ENCODE peak calls at places on chromosomes 2 and 18, in five cellular contexts. W, F, A, H and Z are unnamed samples.

GRCh38 chr2:202043473-202043872 is 9.8 kb downstream of the FZD7 start:
- DNase-seq in W (no peak), F (no peak), A (no peak), H (no peak), Z (no peak)

GRCh38 chr18:59540819-59541218 is 156.4 kb downstream of the CCBE1 start:
- DNase-seq in W (no peak), F (no peak), A (no peak), H (no peak), Z (no peak)

GRCh38 chr2:205807758-205808157 is 125.5 kb downstream of the NRP2 start:
- DNase-seq in W (no peak), F (no peak), A (no peak), H (no peak), Z (no peak)

GRCh38 chr2:11746807-11747459 is 501 bp downstream of the LPIN1 start:
- DNase-seq in W (peak; percentile 36), F (no peak), A (no peak), H (no peak), Z (peak; percentile 51)

GRCh38 chr18:43642647-43643046 is 365.4 kb upstream of the SYT4 start:
- DNase-seq in W (no peak), F (no peak), A (no peak), H (no peak), Z (no peak)

GRCh38 chr2:86480105-86480504 is 38.9 kb downstream of the KDM3A start:
- DNase-seq in W (no peak), F (no peak), A (no peak), H (no peak), Z (no peak)

GRCh38 chr2:218406949-218407703 is 7.5 kb downstream of the CTDSP1 start:
- DNase-seq in W (no peak), F (no peak), A (peak; percentile 89), H (no peak), Z (peak; percentile 74)

GRCh38 chr2:236939751-236940229 is 145.9 kb upstream of the COPS8 start:
- DNase-seq in W (no peak), F (no peak), A (no peak), H (no peak), Z (no peak)

GRCh38 chr2:144510206-144510991 is 9.5 kb downstream of the ZEB2 start:
- DNase-seq in W (no peak), F (no peak), A (peak; percentile 46), H (no peak), Z (peak; percentile 81)

GRCh38 chr2:150335596-150335995 is 151.9 kb downstream of the RND3 start:
- DNase-seq in W (no peak), F (no peak), A (no peak), H (no peak), Z (no peak)

GRCh38 chr2:232929303-232930123 is 59.4 kb downstream of the SNORC start:
- DNase-seq in W (no peak), F (no peak), A (no peak), H (no peak), Z (no peak)

GRCh38 chr2:151931030-151931611 is 102.9 kb upstream of the ARL5A start:
- DNase-seq in W (no peak), F (no peak), A (no peak), H (no peak), Z (no peak)

GRCh38 chr18:72675394-72675793 is 131.3 kb upstream of the CBLN2 start:
- DNase-seq in W (peak; percentile 0), F (no peak), A (no peak), H (no peak), Z (no peak)

GRCh38 chr2:12719400-12720104 is 2.8 kb downstream of the TRIB2 start:
- DNase-seq in W (no peak), F (no peak), A (no peak), H (no peak), Z (no peak)

GRCh38 chr2:130851624-130852382 is 15.1 kb downstream of the ARHGEF4 start:
- DNase-seq in W (no peak), F (no peak), A (no peak), H (no peak), Z (no peak)

GRCh38 chr2:130853391-130853790 is 16.7 kb downstream of the ARHGEF4 start:
- DNase-seq in W (no peak), F (no peak), A (no peak), H (no peak), Z (no peak)

GRCh38 chr2:130852521-130853115 is 15.9 kb downstream of the ARHGEF4 start:
- DNase-seq in W (no peak), F (no peak), A (no peak), H (no peak), Z (no peak)

GRCh38 chr2:130850788-130851623 is 14.3 kb downstream of the ARHGEF4 start:
- DNase-seq in W (no peak), F (no peak), A (no peak), H (no peak), Z (no peak)

DNA sequence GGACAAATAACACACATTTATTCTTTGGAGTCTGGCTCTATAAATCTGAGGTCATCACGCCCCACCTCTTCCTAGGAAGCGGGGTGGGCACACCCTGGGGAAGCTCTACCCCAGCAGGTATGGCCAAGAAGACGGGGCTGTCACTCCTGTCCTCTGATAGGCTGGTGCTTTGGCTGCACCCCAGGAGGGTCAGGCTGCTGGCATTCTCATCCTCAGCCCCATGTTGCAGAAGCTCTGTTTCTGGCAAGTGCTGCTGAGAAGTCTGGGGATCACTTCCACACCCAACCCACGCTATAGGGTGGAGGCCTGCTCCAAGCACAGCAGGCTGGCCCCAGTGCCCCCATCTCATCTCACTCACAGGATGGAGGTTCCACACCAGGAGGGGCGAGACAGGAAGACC is 17.6 kb downstream of the ARHGEF4 start:
- DNase-seq in W (no peak), F (no peak), A (no peak), H (no peak), Z (no peak)
- H3K36me3 ChIP-seq in W (no peaks in the 10 kb centered on the region), F (no peaks in the 10 kb centered on the region), A (no peaks in the 10 kb centered on the region), H (no peaks in the 10 kb centered on the region), Z (no peaks in the 10 kb centered on the region)

GRCh38 chr2:239062743-239063142 is 214.9 kb downstream of the TWIST2 start:
- DNase-seq in W (no peak), F (no peak), A (no peak), H (no peak), Z (no peak)

GRCh38 chr2:239059854-239060253 is 212.0 kb downstream of the TWIST2 start:
- DNase-seq in W (no peak), F (no peak), A (no peak), H (no peak), Z (no peak)

GRCh38 chr2:239061121-239061666 is 213.3 kb downstream of the TWIST2 start:
- DNase-seq in W (no peak), F (no peak), A (no peak), H (no peak), Z (no peak)

GRCh38 chr2:239060676-239061075 is 212.8 kb downstream of the TWIST2 start:
- DNase-seq in W (no peak), F (no peak), A (no peak), H (no peak), Z (no peak)

DNA sequence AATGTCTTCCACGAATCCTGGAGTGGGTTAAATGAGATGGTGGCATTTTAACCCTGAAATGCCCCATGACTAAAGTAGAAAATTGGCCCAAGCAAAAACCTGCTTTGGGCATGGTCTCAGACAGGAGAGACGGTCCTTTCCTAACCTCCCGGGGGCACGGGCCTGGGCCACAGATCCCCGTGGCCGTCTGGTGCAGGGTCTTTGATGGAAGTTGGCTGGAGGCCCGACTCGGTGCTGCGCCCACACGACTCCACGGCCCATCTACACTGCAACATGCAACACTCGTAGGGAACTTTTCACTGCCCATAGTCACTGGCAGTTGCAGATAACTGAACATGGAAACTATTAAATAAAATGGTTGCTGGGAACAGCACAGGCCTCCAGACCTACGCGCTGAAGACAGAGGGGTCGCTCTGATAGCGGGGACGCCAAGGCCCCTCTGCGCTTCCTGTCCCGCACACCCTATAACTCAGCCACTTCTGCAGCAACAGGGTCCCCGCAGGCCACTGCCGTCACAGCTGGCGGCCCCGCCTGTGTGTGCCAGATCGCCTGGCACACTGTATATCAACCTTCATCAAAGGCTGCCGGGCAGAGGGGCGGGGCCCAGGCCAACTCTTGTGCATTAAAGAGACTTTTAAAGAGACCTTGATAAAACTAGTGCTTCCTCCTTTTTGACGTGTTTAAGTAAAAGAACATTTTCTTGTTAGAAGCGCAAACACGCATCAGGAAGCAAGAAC is 214.1 kb downstream of the TWIST2 start:
- DNase-seq in W (no peak), F (no peak), A (no peak), H (no peak), Z (no peak)
- H3K36me3 ChIP-seq in W (no peaks in the 10 kb centered on the region), F (peaks cover 35% of the 10 kb centered on the region), A (peaks cover 48% of the 10 kb centered on the region), H (peaks cover 16% of the 10 kb centered on the region), Z (peaks cover 6% of the 10 kb centered on the region)

GRCh38 chr2:177467646-177468045 is 75.1 kb downstream of the AGPS start:
- DNase-seq in W (no peak), F (no peak), A (no peak), H (no peak), Z (no peak)
- H3K36me3 ChIP-seq in W (peaks cover 8% of the 10 kb centered on the region), F (peaks cover 8% of the 10 kb centered on the region), A (peaks cover 31% of the 10 kb centered on the region), H (no peaks in the 10 kb centered on the region), Z (peaks cover 3% of the 10 kb centered on the region)

DNA sequence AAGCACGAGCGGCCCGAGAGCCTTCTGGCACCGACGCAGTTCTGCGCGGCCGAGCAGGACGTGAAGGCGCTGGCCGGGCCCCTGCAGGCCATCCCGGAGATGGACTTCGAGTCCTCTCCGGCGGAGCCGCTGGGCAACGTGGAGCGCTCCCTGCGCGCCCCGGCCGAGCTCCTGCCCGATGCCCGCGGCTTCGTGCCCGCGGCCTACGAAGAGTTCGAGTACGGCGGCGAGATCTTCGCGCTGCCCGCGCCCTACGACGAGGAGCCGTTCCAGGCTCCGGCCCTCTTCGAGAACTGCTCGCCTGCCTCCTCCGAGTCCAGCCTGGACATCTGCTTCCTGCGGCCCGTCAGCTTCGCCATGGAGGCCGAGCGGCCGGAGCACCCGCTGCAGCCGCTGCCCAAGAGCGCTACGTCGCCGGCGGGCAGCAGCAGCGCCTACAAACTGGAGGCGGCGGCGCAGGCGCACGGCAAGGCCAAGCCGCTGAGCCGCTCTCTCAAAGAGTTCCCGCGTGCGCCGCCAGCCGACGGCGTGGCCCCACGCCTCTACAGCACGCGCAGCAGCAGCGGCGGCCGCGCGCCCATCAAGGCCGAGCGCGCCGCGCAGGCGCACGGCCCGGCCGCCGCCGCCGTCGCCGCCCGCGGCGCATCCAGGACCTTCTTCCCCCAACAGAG is 70.4 kb downstream of the ARHGEF33 start:
- DNase-seq in W (no peak), F (peak; percentile 25), A (peak; percentile 80), H (no peak), Z (peak; percentile 52)
- H3K36me3 ChIP-seq in W (no peaks in the 10 kb centered on the region), F (no peaks in the 10 kb centered on the region), A (no peaks in the 10 kb centered on the region), H (no peaks in the 10 kb centered on the region), Z (no peaks in the 10 kb centered on the region)

DNA sequence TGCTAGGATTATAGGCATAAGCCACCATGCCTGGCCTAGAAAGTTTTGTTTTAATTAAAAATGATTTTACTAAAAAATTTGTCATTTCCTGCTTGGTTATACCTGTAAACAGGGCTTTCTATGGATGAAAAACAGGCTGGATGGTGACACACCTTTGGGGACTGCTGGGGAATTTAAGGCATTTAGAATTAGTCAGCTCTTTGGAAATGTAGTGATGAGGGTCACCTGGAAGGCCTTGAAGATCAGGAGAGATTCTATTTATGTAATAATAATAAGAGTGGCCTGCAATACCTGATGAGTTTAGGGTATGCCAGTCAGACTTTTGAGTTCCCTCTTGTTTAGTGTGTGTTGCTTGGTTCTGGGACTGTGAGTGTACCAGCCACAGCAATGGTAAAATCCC is 51.1 kb downstream of the RALBP1 start:
- DNase-seq in W (no peak), F (no peak), A (no peak), H (no peak), Z (no peak)
- H3K36me3 ChIP-seq in W (peaks cover 1% of the 10 kb centered on the region), F (peaks cover 18% of the 10 kb centered on the region), A (peaks cover 42% of the 10 kb centered on the region), H (peaks cover 11% of the 10 kb centered on the region), Z (peaks cover 18% of the 10 kb centered on the region)

GRCh38 chr2:178764097-178764496 is 43.1 kb downstream of the TTN start:
- DNase-seq in W (no peak), F (no peak), A (no peak), H (no peak), Z (no peak)
- H3K36me3 ChIP-seq in W (no peaks in the 10 kb centered on the region), F (no peaks in the 10 kb centered on the region), A (no peaks in the 10 kb centered on the region), H (no peaks in the 10 kb centered on the region), Z (peaks cover 5% of the 10 kb centered on the region)